ENCODE peak calls at places on chromosome 16, in six cellular contexts. J is left ventricle myocardium inferior, I is fibroblast of villous mesenchyme, B is GM13976, F is nephron progenitor cell, O is left lung. W is an unnamed sample.

GRCh38 chr16:22193134-22193411 is 13.0 kb upstream of the EEF2K start:
- DNase-seq in J (no peak), I (no peak), B (no peak), F (no peak), O (no peak), W (no peak)

GRCh38 chr16:4032768-4033167 is 83.5 kb downstream of the ADCY9 start:
- DNase-seq in J (no peak), I (no peak), B (no peak), F (no peak), O (peak; percentile 75), W (peak; percentile 78)

GRCh38 chr16:60230666-60231065 is 1496.5 kb upstream of the GOT2 start:
- DNase-seq in J (no peak), I (no peak), B (no peak), F (no peak), O (no peak), W (no peak)

GRCh38 chr16:16139061-16139460 is 84.2 kb downstream of the ABCC6 start:
- DNase-seq in J (no peak), I (no peak), B (no peak), F (no peak), O (no peak), W (no peak)

GRCh38 chr16:15953477-15953876 is 4.1 kb downstream of the ABCC1 start:
- DNase-seq in J (no peak), I (no peak), B (no peak), F (no peak), O (no peak), W (no peak)

GRCh38 chr16:81593481-81593880 is 148.9 kb downstream of the CMIP start:
- DNase-seq in J (no peak), I (no peak), B (no peak), F (no peak), O (no peak), W (no peak)

GRCh38 chr16:4241601-4242270 is at the start of gene SRL:
- DNase-seq in J (peak; percentile 55), I (no peak), B (no peak), F (no peak), O (no peak), W (no peak)

GRCh38 chr16:52492789-52493357 is 54.1 kb downstream of the TOX3 start:
- DNase-seq in J (no peak), I (no peak), B (peak; percentile 8), F (no peak), O (no peak), W (no peak)

GRCh38 chr16:31868164-31868563 is 5.4 kb upstream of the ZNF267 start:
- DNase-seq in J (no peak), I (no peak), B (no peak), F (no peak), O (no peak), W (no peak)

GRCh38 chr16:64589836-64590235 is 532.0 kb downstream of the CDH11 start:
- DNase-seq in J (no peak), I (peak; percentile 46), B (no peak), F (no peak), O (no peak), W (no peak)

GRCh38 chr16:51982715-51983680 is 563.9 kb downstream of the TOX3 start:
- DNase-seq in J (no peak), I (peak; percentile 82), B (peak; percentile 32), F (peak; percentile 61), O (no peak), W (no peak)

GRCh38 chr16:73390936-73391335 is 343.0 kb upstream of the ZFHX3 start:
- DNase-seq in J (no peak), I (no peak), B (no peak), F (no peak), O (no peak), W (no peak)

GRCh38 chr16:4373909-4374742 is 2.5 kb downstream of the VASN start:
- DNase-seq in J (peak; percentile 68), I (peak; percentile 97), B (no peak), F (peak; percentile 70), O (peak; percentile 81), W (peak; percentile 86)

GRCh38 chr16:56424791-56425438 is 430 bp downstream of the AMFR start:
- DNase-seq in J (peak; percentile 38), I (peak; percentile 12), B (peak; percentile 50), F (peak; percentile 67), O (peak; percentile 37), W (peak; percentile 74)

GRCh38 chr16:25012525-25012991 is 2.6 kb downstream of the ARHGAP17 start:
- DNase-seq in J (no peak), I (peak; percentile 98), B (no peak), F (no peak), O (no peak), W (no peak)

GRCh38 chr16:85535352-85536072 is 77.6 kb upstream of the GSE1 start:
- DNase-seq in J (no peak), I (no peak), B (no peak), F (no peak), O (no peak), W (no peak)

GRCh38 chr16:74743668-74744299 is 30.8 kb downstream of the FA2H start:
- DNase-seq in J (no peak), I (peak; percentile 80), B (no peak), F (no peak), O (peak; percentile 85), W (peak; percentile 82)

GRCh38 chr16:30485818-30486436 is 13.4 kb downstream of the ITGAL start:
- DNase-seq in J (no peak), I (peak; percentile 22), B (no peak), F (no peak), O (no peak), W (no peak)

GRCh38 chr16:73546351-73546845 is 498.5 kb upstream of the ZFHX3 start:
- DNase-seq in J (no peak), I (no peak), B (no peak), F (peak; percentile 23), O (no peak), W (no peak)

GRCh38 chr16:27625050-27625697 is 75.2 kb downstream of the KATNIP start:
- DNase-seq in J (no peak), I (peak; percentile 78), B (no peak), F (no peak), O (no peak), W (no peak)

GRCh38 chr16:81095653-81095952 is 592 bp downstream of the GCSH start:
- DNase-seq in J (no peak), I (no peak), B (no peak), F (no peak), O (no peak), W (no peak)

GRCh38 chr16:48623304-48624016 is 13.5 kb upstream of the N4BP1 start:
- DNase-seq in J (peak; percentile 84), I (peak; percentile 88), B (peak; percentile 92), F (peak; percentile 87), O (peak; percentile 89), W (peak; percentile 93)

GRCh38 chr16:83355570-83356218 is 452.1 kb upstream of the HSBP1 start:
- DNase-seq in J (no peak), I (no peak), B (no peak), F (no peak), O (no peak), W (no peak)

GRCh38 chr16:85384831-85385462 is 228.2 kb upstream of the GSE1 start:
- DNase-seq in J (peak; percentile 6), I (no peak), B (no peak), F (peak; percentile 27), O (no peak), W (peak; percentile 62)

GRCh38 chr16:76214856-76215255 is 62.3 kb upstream of the CNTNAP4 start:
- DNase-seq in J (no peak), I (no peak), B (no peak), F (no peak), O (no peak), W (no peak)

GRCh38 chr16:57143125-57143965 is 42.5 kb downstream of the PSME3IP1 start:
- DNase-seq in J (no peak), I (no peak), B (no peak), F (no peak), O (no peak), W (peak; percentile 58)

GRCh38 chr16:81080233-81080632 is 3.2 kb upstream of the C16orf46 start:
- DNase-seq in J (no peak), I (no peak), B (no peak), F (no peak), O (no peak), W (no peak)

GRCh38 chr16:89847930-89848297 is 19.6 kb downstream of the SPIRE2 start:
- DNase-seq in J (peak; percentile 32), I (no peak), B (peak; percentile 32), F (no peak), O (no peak), W (no peak)

GRCh38 chr16:79651363-79651762 is 50.8 kb upstream of the MAF start:
- DNase-seq in J (peak; percentile 28), I (peak; percentile 55), B (no peak), F (no peak), O (peak; percentile 74), W (no peak)

GRCh38 chr16:30609002-30609927 is 924 bp downstream of the ZNF689 start:
- DNase-seq in J (peak; percentile 49), I (no peak), B (peak; percentile 69), F (peak; percentile 43), O (peak; percentile 59), W (peak; percentile 86)

GRCh38 chr16:12754824-12755543 is 48.7 kb downstream of the CPPED1 start:
- DNase-seq in J (no peak), I (peak; percentile 33), B (no peak), F (no peak), O (no peak), W (no peak)

GRCh38 chr16:56793504-56793903 is 63.6 kb downstream of the NUP93 start:
- DNase-seq in J (no peak), I (peak; percentile 65), B (no peak), F (no peak), O (no peak), W (no peak)

GRCh38 chr16:57606147-57606846 is 22.1 kb upstream of the ADGRG1 start:
- DNase-seq in J (no peak), I (no peak), B (no peak), F (no peak), O (no peak), W (no peak)

GRCh38 chr16:76318565-76318964 is 41.4 kb downstream of the CNTNAP4 start:
- DNase-seq in J (no peak), I (no peak), B (no peak), F (no peak), O (no peak), W (no peak)

GRCh38 chr16:52773026-52773425 is 226.1 kb upstream of the TOX3 start:
- DNase-seq in J (no peak), I (no peak), B (no peak), F (no peak), O (no peak), W (no peak)

GRCh38 chr16:2904100-2904921 is 7.4 kb upstream of the FLYWCH1 start:
- DNase-seq in J (peak; percentile 87), I (peak; percentile 88), B (peak; percentile 91), F (peak; percentile 85), O (peak; percentile 88), W (peak; percentile 93)
- TF ChIP-seq CTCF in J (peak; percentile 98), I (peak; percentile 86), B (peak; percentile 98), F (peak; percentile 89), O (peak; percentile 96), W (peak; percentile 96)

GRCh38 chr16:70254095-70254964 is 2.6 kb upstream of the EXOSC6 start:
- DNase-seq in J (no peak), I (no peak), B (peak; percentile 9), F (no peak), O (no peak), W (no peak)
- TF ChIP-seq CTCF in J (no peak), I (no peak), B (no peak), F (no peak), O (peak; percentile 23), W (peak; percentile 3)

GRCh38 chr16:1047123-1047522 is 25.4 kb upstream of the SSTR5 start:
- DNase-seq in J (no peak), I (no peak), B (no peak), F (no peak), O (no peak), W (no peak)
- TF ChIP-seq CTCF in J (no peak), I (no peak), B (no peak), F (no peak), O (no peak), W (no peak)

GRCh38 chr16:63553980-63554379 is 1517.7 kb upstream of the CDH8 start:
- DNase-seq in J (no peak), I (no peak), B (no peak), F (no peak), O (no peak), W (no peak)
- TF ChIP-seq CTCF in J (no peak), I (no peak), B (no peak), F (no peak), O (no peak), W (no peak)